ENCODE peak calls at places on chromosomes 16 and 17, in six cellular contexts. One of them, this sample, is unnamed.

GRCh38 chr17:65389956-65390355 is 171.5 kb downstream of the AXIN2 start:
- DNase-seq in fibroblast of lung: peak; percentile 94
- DNase-seq in H1: no peak
- DNase-seq in prostate gland: no peak
- DNase-seq in uterus: no peak
- DNase-seq in A549: no peak
- DNase-seq in this sample: no peak

GRCh38 chr16:522320-523096 is 5.0 kb upstream of the CAPN15 start:
- DNase-seq in fibroblast of lung: no peak
- DNase-seq in H1: no peak
- DNase-seq in uterus: no peak
- DNase-seq in A549: no peak
- DNase-seq in prostate gland: no peak
- DNase-seq in this sample: no peak

GRCh38 chr16:58099097-58099955 is 29.9 kb downstream of the CFAP20 start:
- DNase-seq in H1: no peak
- DNase-seq in uterus: no peak
- DNase-seq in A549: no peak
- DNase-seq in prostate gland: no peak
- DNase-seq in fibroblast of lung: no peak
- DNase-seq in this sample: no peak

GRCh38 chr17:41667280-41668008 is 21.2 kb upstream of the EIF1 start:
- DNase-seq in prostate gland: no peak
- DNase-seq in H1: no peak
- DNase-seq in A549: no peak
- DNase-seq in uterus: no peak
- DNase-seq in fibroblast of lung: no peak
- DNase-seq in this sample: no peak

GRCh38 chr17:78924481-78925151 is 571 bp downstream of the TIMP2 start:
- DNase-seq in H1: peak; percentile 58
- DNase-seq in uterus: peak; percentile 53
- DNase-seq in fibroblast of lung: peak; percentile 44
- DNase-seq in A549: no peak
- DNase-seq in prostate gland: no peak
- DNase-seq in this sample: no peak

GRCh38 chr16:81608515-81609209 is 164.1 kb downstream of the CMIP start:
- DNase-seq in prostate gland: no peak
- DNase-seq in uterus: no peak
- DNase-seq in H1: no peak
- DNase-seq in A549: no peak
- DNase-seq in fibroblast of lung: peak; percentile 85
- DNase-seq in this sample: no peak

GRCh38 chr16:72092832-72093447 is 480 bp downstream of the TXNL4B start:
- DNase-seq in A549: peak; percentile 62
- DNase-seq in fibroblast of lung: peak; percentile 79
- DNase-seq in uterus: no peak
- DNase-seq in H1: no peak
- DNase-seq in prostate gland: no peak
- DNase-seq in this sample: no peak

GRCh38 chr17:78294776-78295175 is 63.3 kb downstream of the TMEM235 start:
- DNase-seq in H1: no peak
- DNase-seq in prostate gland: no peak
- DNase-seq in uterus: no peak
- DNase-seq in fibroblast of lung: peak; percentile 78
- DNase-seq in A549: no peak
- DNase-seq in this sample: no peak

GRCh38 chr16:48112603-48113400 is 43.0 kb downstream of the ABCC12 start:
- DNase-seq in H1: no peak
- DNase-seq in uterus: no peak
- DNase-seq in fibroblast of lung: no peak
- DNase-seq in A549: no peak
- DNase-seq in prostate gland: no peak
- DNase-seq in this sample: no peak

GRCh38 chr17:52154466-52154865 is 4.0 kb downstream of the CA10 start:
- DNase-seq in A549: no peak
- DNase-seq in H1: no peak
- DNase-seq in prostate gland: no peak
- DNase-seq in fibroblast of lung: no peak
- DNase-seq in uterus: no peak
- DNase-seq in this sample: no peak

GRCh38 chr17:75010683-75011406 is 1.6 kb upstream of the MRPL58 start:
- DNase-seq in prostate gland: no peak
- DNase-seq in fibroblast of lung: peak; percentile 42
- DNase-seq in H1: no peak
- DNase-seq in uterus: peak; percentile 74
- DNase-seq in A549: peak; percentile 64
- DNase-seq in this sample: no peak

GRCh38 chr17:909642-910323 is 69.8 kb downstream of the NXN start:
- DNase-seq in prostate gland: no peak
- DNase-seq in uterus: peak; percentile 72
- DNase-seq in fibroblast of lung: no peak
- DNase-seq in A549: no peak
- DNase-seq in H1: no peak
- DNase-seq in this sample: no peak

GRCh38 chr17:51904379-51904778 is 254.1 kb downstream of the CA10 start:
- DNase-seq in A549: no peak
- DNase-seq in uterus: no peak
- DNase-seq in prostate gland: no peak
- DNase-seq in H1: no peak
- DNase-seq in fibroblast of lung: no peak
- DNase-seq in this sample: no peak

GRCh38 chr16:70778901-70779309 is 22.1 kb downstream of the VAC14 start:
- DNase-seq in fibroblast of lung: peak; percentile 75
- DNase-seq in H1: peak; percentile 87
- DNase-seq in A549: peak; percentile 87
- DNase-seq in prostate gland: peak; percentile 35
- DNase-seq in uterus: peak; percentile 89
- DNase-seq in this sample: no peak

GRCh38 chr16:72858611-72859493 is 189.1 kb downstream of the ZFHX3 start:
- DNase-seq in H1: no peak
- DNase-seq in fibroblast of lung: peak; percentile 75
- DNase-seq in A549: no peak
- DNase-seq in prostate gland: no peak
- DNase-seq in uterus: peak; percentile 32
- DNase-seq in this sample: no peak

GRCh38 chr17:50143461-50144176 is 6.9 kb downstream of the PPP1R9B start:
- DNase-seq in H1: no peak
- DNase-seq in A549: no peak
- DNase-seq in fibroblast of lung: no peak
- DNase-seq in uterus: no peak
- DNase-seq in prostate gland: no peak
- DNase-seq in this sample: no peak

GRCh38 chr17:59160203-59161025 is 4.9 kb downstream of the PRR11 start:
- DNase-seq in H1: no peak
- DNase-seq in uterus: no peak
- DNase-seq in fibroblast of lung: no peak
- DNase-seq in A549: no peak
- DNase-seq in prostate gland: no peak
- DNase-seq in this sample: no peak

GRCh38 chr17:45341389-45342158 is 24.8 kb upstream of the MAP3K14 start:
- DNase-seq in A549: peak; percentile 94
- DNase-seq in fibroblast of lung: peak; percentile 90
- DNase-seq in uterus: peak; percentile 47
- DNase-seq in prostate gland: no peak
- DNase-seq in H1: peak; percentile 90
- DNase-seq in this sample: peak; percentile 84

GRCh38 chr17:5785343-5785742 is 201.0 kb upstream of the NLRP1 start:
- DNase-seq in prostate gland: no peak
- DNase-seq in A549: no peak
- DNase-seq in H1: no peak
- DNase-seq in uterus: no peak
- DNase-seq in fibroblast of lung: peak; percentile 82
- DNase-seq in this sample: no peak

DNA sequence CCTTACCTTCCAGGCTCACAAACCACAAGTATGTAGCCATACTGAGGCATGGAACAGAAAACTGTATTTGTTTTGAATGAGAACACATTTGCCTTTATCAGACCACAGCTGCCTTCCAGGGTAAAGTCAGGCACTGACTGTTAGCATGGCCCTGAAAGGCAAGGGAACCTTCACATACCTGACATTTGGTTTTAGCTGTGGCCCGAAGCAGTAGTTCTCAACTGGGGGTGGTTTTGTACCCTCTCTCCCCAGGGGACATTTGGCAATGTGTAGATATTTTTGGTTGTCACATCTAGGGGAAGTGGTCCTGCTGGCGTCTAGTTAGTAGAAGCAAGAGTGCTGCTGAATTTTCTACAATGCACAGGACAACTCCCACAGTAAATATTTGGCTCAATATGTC is 9.2 kb downstream of the HERPUD1 start:
- DNase-seq in A549: no peak
- DNase-seq in H1: no peak
- DNase-seq in uterus: no peak
- DNase-seq in prostate gland: no peak
- DNase-seq in fibroblast of lung: no peak
- DNase-seq in this sample: no peak
- H3K4me1 ChIP-seq in A549: peaks cover 9% of the 10 kb centered on the region
- H3K4me1 ChIP-seq in H1: no peaks in the 10 kb centered on the region
- H3K4me1 ChIP-seq in uterus: no peaks in the 10 kb centered on the region
- H3K4me1 ChIP-seq in prostate gland: peaks cover 8% of the 10 kb centered on the region
- H3K4me1 ChIP-seq in fibroblast of lung: peaks cover 9% of the 10 kb centered on the region
- H3K4me1 ChIP-seq in this sample: no peaks in the 10 kb centered on the region

GRCh38 chr17:7437369-7437863 is 1.9 kb upstream of the FGF11 start:
- DNase-seq in prostate gland: no peak
- DNase-seq in H1: no peak
- DNase-seq in uterus: no peak
- DNase-seq in fibroblast of lung: no peak
- DNase-seq in A549: no peak
- DNase-seq in this sample: no peak
- H3K4me3 ChIP-seq in prostate gland: peak overlapping the region; percentile 26
- H3K4me3 ChIP-seq in H1: peak overlapping the region; percentile 65
- H3K4me3 ChIP-seq in uterus: peak overlapping the region; percentile 15
- H3K4me3 ChIP-seq in fibroblast of lung: no peak overlapping the region
- H3K4me3 ChIP-seq in A549: peak overlapping the region; percentile 55
- H3K4me3 ChIP-seq in this sample: peak overlapping the region; percentile 65

DNA sequence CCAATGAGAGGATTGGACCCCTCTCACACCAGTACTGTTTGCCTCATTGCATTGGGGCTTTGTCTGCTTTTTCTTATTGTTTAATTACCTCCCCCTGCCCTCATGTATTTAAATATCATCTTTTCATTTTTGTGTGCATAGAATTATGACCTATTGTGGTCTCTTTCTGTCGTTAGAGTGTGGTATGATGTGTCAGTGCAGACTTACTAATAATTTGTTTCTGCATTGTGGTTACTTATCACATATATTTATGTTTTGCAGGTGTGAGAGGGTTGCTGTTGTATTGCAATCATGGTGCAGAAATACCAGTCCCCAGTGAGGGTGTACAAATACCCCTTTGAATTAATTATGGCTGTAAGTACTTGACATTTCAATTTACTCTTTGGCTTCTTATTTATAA is 2.5 kb downstream of the SEC14L1 start:
- DNase-seq in uterus: no peak
- DNase-seq in A549: no peak
- DNase-seq in prostate gland: no peak
- DNase-seq in fibroblast of lung: no peak
- DNase-seq in H1: no peak
- DNase-seq in this sample: no peak
- H3K4me1 ChIP-seq in uterus: no peaks in the 10 kb centered on the region
- H3K4me1 ChIP-seq in A549: peaks cover 23% of the 10 kb centered on the region
- H3K4me1 ChIP-seq in prostate gland: peaks cover 8% of the 10 kb centered on the region
- H3K4me1 ChIP-seq in fibroblast of lung: peaks cover 10% of the 10 kb centered on the region
- H3K4me1 ChIP-seq in H1: peaks cover 20% of the 10 kb centered on the region
- H3K4me1 ChIP-seq in this sample: peaks cover 5% of the 10 kb centered on the region

GRCh38 chr16:54284931-54285413 is 1.6 kb downstream of the IRX3 start:
- DNase-seq in A549: peak; percentile 18
- DNase-seq in prostate gland: no peak
- DNase-seq in fibroblast of lung: peak; percentile 14
- DNase-seq in uterus: no peak
- DNase-seq in H1: peak; percentile 67
- DNase-seq in this sample: no peak
- H3K4me3 ChIP-seq in A549: peak overlapping the region; percentile 80
- H3K4me3 ChIP-seq in prostate gland: peak overlapping the region; percentile 54
- H3K4me3 ChIP-seq in fibroblast of lung: no peak overlapping the region
- H3K4me3 ChIP-seq in uterus: no peak overlapping the region
- H3K4me3 ChIP-seq in H1: peak overlapping the region; percentile 64
- H3K4me3 ChIP-seq in this sample: peak overlapping the region; percentile 72

GRCh38 chr17:39706383-39706782 is 6.5 kb downstream of the ERBB2 start:
- DNase-seq in uterus: no peak
- DNase-seq in H1: no peak
- DNase-seq in fibroblast of lung: no peak
- DNase-seq in prostate gland: no peak
- DNase-seq in A549: no peak
- DNase-seq in this sample: no peak

GRCh38 chr17:39705786-39706348 is 6.0 kb downstream of the ERBB2 start:
- DNase-seq in A549: no peak
- DNase-seq in H1: no peak
- DNase-seq in fibroblast of lung: no peak
- DNase-seq in uterus: no peak
- DNase-seq in prostate gland: peak; percentile 87
- DNase-seq in this sample: no peak

GRCh38 chr17:39709319-39709997 is 9.6 kb downstream of the ERBB2 start:
- DNase-seq in prostate gland: no peak
- DNase-seq in fibroblast of lung: no peak
- DNase-seq in H1: no peak
- DNase-seq in A549: no peak
- DNase-seq in uterus: no peak
- DNase-seq in this sample: no peak

GRCh38 chr17:39704821-39705551 is 5.1 kb downstream of the ERBB2 start:
- DNase-seq in prostate gland: peak; percentile 50
- DNase-seq in A549: peak; percentile 40
- DNase-seq in fibroblast of lung: peak; percentile 38
- DNase-seq in uterus: no peak
- DNase-seq in H1: peak; percentile 63
- DNase-seq in this sample: no peak

DNA sequence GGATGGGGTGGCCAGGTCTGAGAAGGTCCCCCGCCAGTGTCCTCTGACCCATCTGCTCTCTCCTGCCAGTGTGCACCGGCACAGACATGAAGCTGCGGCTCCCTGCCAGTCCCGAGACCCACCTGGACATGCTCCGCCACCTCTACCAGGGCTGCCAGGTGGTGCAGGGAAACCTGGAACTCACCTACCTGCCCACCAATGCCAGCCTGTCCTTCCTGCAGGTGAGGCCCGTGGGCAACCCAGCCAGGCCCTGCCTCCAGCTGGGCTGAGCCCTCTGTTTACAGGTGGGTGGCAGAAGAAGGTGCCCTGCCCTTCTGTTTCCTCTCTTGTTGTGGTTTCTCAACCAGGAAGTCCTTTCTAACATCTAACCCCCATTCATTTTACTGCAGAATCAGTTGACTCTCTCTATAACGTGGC is 7.1 kb downstream of the ERBB2 start:
- DNase-seq in H1: no peak
- DNase-seq in uterus: no peak
- DNase-seq in A549: no peak
- DNase-seq in fibroblast of lung: no peak
- DNase-seq in prostate gland: no peak
- DNase-seq in this sample: no peak
- H3K4me1 ChIP-seq in H1: peaks cover 36% of the 10 kb centered on the region
- H3K4me1 ChIP-seq in uterus: no peaks in the 10 kb centered on the region
- H3K4me1 ChIP-seq in A549: peaks cover 44% of the 10 kb centered on the region
- H3K4me1 ChIP-seq in fibroblast of lung: peaks cover 2% of the 10 kb centered on the region
- H3K4me1 ChIP-seq in prostate gland: peaks cover 40% of the 10 kb centered on the region
- H3K4me1 ChIP-seq in this sample: peaks cover 16% of the 10 kb centered on the region